ENCODE peak calls at places on chromosome 18, in nine cellular contexts. W is transverse colon, E is activated B cell treated with CpG ODN at 0.5 μM for 24 hours, H is BE2C, I is cardiac muscle cell, R is GM12865, Z is thyroid gland, B is colonic mucosa, O is right atrium auricular region. U is an unnamed sample.

GRCh38 chr18:53004798-53005197 is 664.8 kb downstream of the DCC start:
- DNase-seq in W (no peak), E (no peak), H (no peak), I (peak), R (peak), Z (no peak), B (no peak), O (no peak), U (no peak)

GRCh38 chr18:42525905-42526304 is 570.9 kb downstream of the PIK3C3 start:
- DNase-seq in W (peak), E (no peak), H (no peak), I (no peak), R (no peak), Z (no peak), B (no peak), O (no peak), U (no peak)

GRCh38 chr18:475202-475624 is 25.3 kb downstream of the COLEC12 start:
- DNase-seq in W (no peak), E (no peak), H (no peak), I (peak), R (no peak), Z (no peak), B (no peak), O (peak), U (no peak)

GRCh38 chr18:39611381-39612090 is 2045.9 kb upstream of the CELF4 start:
- DNase-seq in W (no peak), E (no peak), H (no peak), I (no peak), R (no peak), Z (no peak), B (no peak), O (no peak), U (no peak)

GRCh38 chr18:70288171-70288850 is 534 bp upstream of the SOCS6 start:
- DNase-seq in W (peak), E (no peak), H (peak), I (no peak), R (no peak), Z (peak), B (peak), O (no peak), U (peak)

GRCh38 chr18:32891797-32892196 is 119.0 kb upstream of the KLHL14 start:
- DNase-seq in W (no peak), E (no peak), H (no peak), I (no peak), R (no peak), Z (no peak), B (no peak), O (no peak), U (no peak)

GRCh38 chr18:34494359-34494696 is 215.8 kb upstream of the DTNA start:
- DNase-seq in W (no peak), E (no peak), H (no peak), I (peak), R (no peak), Z (peak), B (no peak), O (no peak), U (no peak)

GRCh38 chr18:61047794-61048193 is 285.4 kb upstream of the CDH20 start:
- DNase-seq in W (no peak), E (no peak), H (no peak), I (no peak), R (no peak), Z (no peak), B (no peak), O (no peak), U (no peak)

GRCh38 chr18:79403723-79404566 is 8.2 kb downstream of the NFATC1 start:
- DNase-seq in W (no peak), E (no peak), H (no peak), I (no peak), R (no peak), Z (no peak), B (no peak), O (no peak), U (no peak)

GRCh38 chr18:32461704-32462272 is 8.9 kb downstream of the GAREM1 start:
- DNase-seq in W (no peak), E (no peak), H (no peak), I (no peak), R (no peak), Z (no peak), B (no peak), O (no peak), U (no peak)

GRCh38 chr18:45402485-45403056 is 212.7 kb upstream of the SLC14A2 start:
- DNase-seq in W (peak), E (no peak), H (no peak), I (no peak), R (no peak), Z (no peak), B (peak), O (no peak), U (no peak)

GRCh38 chr18:43935051-43935412 is 657.7 kb upstream of the SYT4 start:
- DNase-seq in W (no peak), E (no peak), H (no peak), I (no peak), R (no peak), Z (no peak), B (no peak), O (no peak), U (no peak)

GRCh38 chr18:74291771-74292540 is at the start of gene CYB5A:
- DNase-seq in W (peak), E (peak), H (peak), I (peak), R (peak), Z (peak), B (peak), O (peak), U (peak)
- TF ChIP-seq CTCF in W (peak), E (no peak), H (no peak), I (peak), R (no peak), Z (no peak), B (no peak), O (no peak), U (no peak)

GRCh38 chr18:9403795-9404564 is 69.4 kb downstream of the TWSG1 start:
- DNase-seq in W (no peak), E (no peak), H (peak), I (peak), R (peak), Z (no peak), B (no peak), O (no peak), U (no peak)
- TF ChIP-seq CTCF in W (no peak), E (no peak), H (no peak), I (no peak), R (no peak), Z (no peak), B (no peak), O (no peak), U (peak)

DNA sequence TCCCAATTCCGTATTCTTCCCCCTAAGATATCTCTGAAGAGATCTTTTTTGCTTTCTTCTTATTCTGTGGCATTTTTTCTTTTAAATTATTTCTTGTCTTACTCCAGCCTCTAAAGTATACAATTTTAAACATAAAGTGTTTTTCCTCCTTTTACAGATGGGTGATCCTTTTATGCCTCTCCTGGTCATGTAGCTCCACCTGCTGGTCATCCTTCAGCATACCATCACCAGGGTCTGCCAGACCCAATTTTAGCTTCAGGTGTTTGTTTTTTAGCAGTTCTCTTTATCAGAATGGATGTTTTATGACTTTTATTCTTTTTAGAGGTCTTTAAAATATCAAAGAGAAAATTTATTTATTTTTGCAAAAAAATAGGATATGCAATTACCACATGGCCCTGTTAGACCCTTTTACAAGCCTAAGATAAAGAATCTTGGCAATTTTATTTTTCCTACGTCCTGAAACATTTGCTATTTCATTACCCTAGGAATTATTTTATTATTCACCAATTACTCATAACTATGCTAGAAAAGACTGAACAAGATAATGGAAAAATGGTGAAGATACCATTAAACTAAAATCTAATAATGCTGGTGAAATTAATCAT is 55.4 kb downstream of the PIGN start:
- DNase-seq in W (peak), E (no peak), H (peak), I (peak), R (peak), Z (peak), B (peak), O (no peak), U (peak)
- TF ChIP-seq CTCF in W (peak), E (peak), H (peak), I (peak), R (peak), Z (peak), B (peak), O (peak), U (peak)

GRCh38 chr18:48337053-48337452 is 72.1 kb downstream of the ZBTB7C start:
- DNase-seq in W (no peak), E (no peak), H (no peak), I (no peak), R (no peak), Z (no peak), B (no peak), O (no peak), U (no peak)

GRCh38 chr18:48338915-48339314 is 70.3 kb downstream of the ZBTB7C start:
- DNase-seq in W (no peak), E (no peak), H (no peak), I (no peak), R (no peak), Z (no peak), B (no peak), O (no peak), U (no peak)

GRCh38 chr18:48334845-48335244 is 74.3 kb downstream of the ZBTB7C start:
- DNase-seq in W (no peak), E (no peak), H (no peak), I (no peak), R (no peak), Z (no peak), B (no peak), O (no peak), U (no peak)

GRCh38 chr18:48335829-48336228 is 73.4 kb downstream of the ZBTB7C start:
- DNase-seq in W (no peak), E (no peak), H (no peak), I (no peak), R (no peak), Z (peak), B (no peak), O (no peak), U (no peak)

DNA sequence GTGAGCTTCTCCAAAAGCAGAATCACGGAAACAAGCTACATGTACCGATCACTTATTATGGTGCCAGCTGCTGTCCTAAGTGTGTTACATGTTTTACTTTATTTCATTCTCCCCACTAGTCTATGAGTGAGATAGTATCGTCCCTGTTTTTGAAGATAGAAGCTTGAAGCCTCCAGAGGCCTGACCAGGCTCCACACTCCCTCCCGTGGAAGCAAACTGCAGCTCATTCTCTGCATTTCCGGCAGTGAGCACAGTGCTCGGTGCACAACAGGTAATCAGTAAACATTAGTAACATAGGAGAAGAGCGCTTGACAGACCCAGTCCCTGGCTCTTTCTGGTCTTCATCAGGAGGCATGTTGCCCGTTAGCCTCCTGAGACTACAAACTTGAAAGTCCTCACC is 72.9 kb downstream of the ZBTB7C start:
- DNase-seq in W (no peak), E (no peak), H (peak), I (no peak), R (no peak), Z (no peak), B (no peak), O (no peak), U (no peak)
- TF ChIP-seq CTCF in W (no peak), E (no peak), H (peak), I (peak), R (no peak), Z (peak), B (no peak), O (peak), U (no peak)

GRCh38 chr18:76436342-76436741 is 58.7 kb downstream of the ZNF516 start:
- DNase-seq in W (no peak), E (no peak), H (no peak), I (no peak), R (no peak), Z (no peak), B (no peak), O (no peak), U (no peak)

GRCh38 chr18:76437011-76437410 is 58.0 kb downstream of the ZNF516 start:
- DNase-seq in W (no peak), E (no peak), H (no peak), I (no peak), R (no peak), Z (no peak), B (no peak), O (no peak), U (no peak)

GRCh38 chr18:76434452-76434851 is 60.6 kb downstream of the ZNF516 start:
- DNase-seq in W (no peak), E (no peak), H (no peak), I (no peak), R (no peak), Z (no peak), B (no peak), O (no peak), U (no peak)

GRCh38 chr18:76433788-76434187 is 61.3 kb downstream of the ZNF516 start:
- DNase-seq in W (no peak), E (no peak), H (no peak), I (no peak), R (no peak), Z (no peak), B (no peak), O (no peak), U (no peak)

GRCh38 chr18:76435321-76435989 is 59.6 kb downstream of the ZNF516 start:
- DNase-seq in W (no peak), E (no peak), H (no peak), I (no peak), R (no peak), Z (no peak), B (no peak), O (no peak), U (no peak)
- TF ChIP-seq CTCF in W (no peak), E (no peak), H (peak), I (no peak), R (no peak), Z (peak), B (no peak), O (peak), U (no peak)

U was measured in GM20000.